ENCODE peak calls at places on chromosome 1, in nine cellular contexts. E, F, J, W, A, V, C, T and Z are unnamed samples.

GRCh38 chr1:93692983-93693591 is 11.4 kb upstream of the BCAR3 start:
- DNase-seq in J (no peak), T (no peak), A (peak; percentile 90), W (no peak), V (no peak), C (no peak), E (no peak), F (no peak), Z (no peak)

GRCh38 chr1:223077434-223077833 is 65.6 kb downstream of the TLR5 start:
- DNase-seq in T (no peak), F (no peak), J (no peak), W (no peak), A (no peak), E (no peak), C (peak; percentile 60), V (no peak), Z (no peak)

GRCh38 chr1:172180886-172181285 is 239.6 kb upstream of the C1orf105 start:
- DNase-seq in W (no peak), J (no peak), E (peak; percentile 63), V (no peak), C (peak; percentile 60), F (peak; percentile 49), T (no peak), A (peak; percentile 71), Z (no peak)

GRCh38 chr1:11485191-11485590 is 6.2 kb downstream of the DISP3 start:
- DNase-seq in W (no peak), C (no peak), V (no peak), T (no peak), E (no peak), F (no peak), A (no peak), J (no peak), Z (no peak)

GRCh38 chr1:165884690-165885304 is 57.4 kb downstream of the UCK2 start:
- DNase-seq in W (no peak), V (no peak), A (no peak), T (no peak), E (no peak), F (no peak), C (no peak), J (no peak), Z (no peak)

GRCh38 chr1:151976868-151977267 is 16.8 kb downstream of the S100A10 start:
- DNase-seq in T (no peak), W (no peak), A (peak; percentile 68), E (no peak), F (no peak), V (no peak), J (no peak), C (no peak), Z (no peak)

GRCh38 chr1:70828177-70828576 is 219.4 kb downstream of the PTGER3 start:
- DNase-seq in V (no peak), F (no peak), W (no peak), T (no peak), C (no peak), A (no peak), J (no peak), E (no peak), Z (no peak)

GRCh38 chr1:17212009-17212408 is 7.1 kb downstream of the PADI1 start:
- DNase-seq in F (no peak), V (no peak), E (peak; percentile 28), W (no peak), C (no peak), T (no peak), A (no peak), J (no peak), Z (no peak)

GRCh38 chr1:6260961-6261614 is at the start of gene GPR153:
- DNase-seq in V (no peak), F (peak; percentile 76), A (no peak), T (no peak), C (peak; percentile 65), W (no peak), J (no peak), E (no peak), Z (no peak)

GRCh38 chr1:46246548-46247432 is 773 bp upstream of the RAD54L start:
- DNase-seq in J (peak; percentile 93), T (peak; percentile 9), W (no peak), C (peak; percentile 59), A (peak; percentile 49), E (peak; percentile 74), F (peak; percentile 74), V (peak; percentile 21), Z (peak; percentile 31)

GRCh38 chr1:198151688-198152087 is 5.1 kb upstream of the NEK7 start:
- DNase-seq in J (no peak), F (no peak), T (no peak), E (no peak), V (no peak), W (no peak), C (no peak), A (no peak), Z (no peak)

DNA sequence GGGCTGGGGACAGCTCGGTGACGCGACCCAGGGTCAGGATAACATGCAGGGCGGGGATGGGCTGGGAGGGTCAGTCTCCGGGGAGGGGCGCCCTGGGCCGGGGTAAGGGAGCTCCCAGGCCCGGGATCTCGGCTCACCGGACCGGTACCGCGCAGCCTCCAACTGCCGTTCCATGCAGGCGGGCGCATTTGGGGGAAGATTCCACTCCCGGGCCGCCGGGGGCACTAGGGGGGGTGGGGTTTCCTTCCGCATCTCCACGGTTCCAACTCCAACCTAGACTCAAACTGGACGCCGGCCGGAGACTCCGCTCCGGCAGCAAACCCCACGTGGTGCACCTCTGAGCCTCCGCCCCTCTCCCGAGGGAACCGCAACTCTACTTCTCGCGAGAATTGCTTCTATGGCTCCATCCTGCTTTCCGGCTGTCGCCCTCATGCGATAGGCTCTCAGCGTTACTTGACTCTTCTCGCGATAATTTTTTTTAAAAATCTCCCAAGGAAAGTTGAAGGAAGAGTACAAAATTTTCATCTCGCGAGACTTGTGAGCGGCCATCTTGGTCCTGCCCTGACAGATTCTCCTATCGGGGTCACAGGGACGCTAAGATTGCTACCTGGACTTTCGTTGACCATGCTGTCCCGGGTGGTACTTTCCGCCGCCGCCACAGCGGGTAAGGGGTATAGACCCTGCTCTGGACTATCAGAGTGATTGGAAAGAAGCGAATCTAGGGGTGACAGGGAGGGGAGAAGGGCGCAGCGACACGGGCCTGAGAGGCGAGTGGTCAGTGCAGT is at the start of the genes ATP5PB and WDR77:
- DNase-seq in E (peak; percentile 94), W (peak; percentile 98), V (peak; percentile 90), A (peak; percentile 99), F (peak; percentile 99), C (peak; percentile 96), J (peak; percentile 99), T (peak; percentile 86), Z (peak; percentile 80)
- TF ChIP-seq CTCF in E (no peak), W (no peak), V (no peak), A (no peak), F (no peak), C (no peak), J (no peak), T (no peak), Z (no peak)

DNA sequence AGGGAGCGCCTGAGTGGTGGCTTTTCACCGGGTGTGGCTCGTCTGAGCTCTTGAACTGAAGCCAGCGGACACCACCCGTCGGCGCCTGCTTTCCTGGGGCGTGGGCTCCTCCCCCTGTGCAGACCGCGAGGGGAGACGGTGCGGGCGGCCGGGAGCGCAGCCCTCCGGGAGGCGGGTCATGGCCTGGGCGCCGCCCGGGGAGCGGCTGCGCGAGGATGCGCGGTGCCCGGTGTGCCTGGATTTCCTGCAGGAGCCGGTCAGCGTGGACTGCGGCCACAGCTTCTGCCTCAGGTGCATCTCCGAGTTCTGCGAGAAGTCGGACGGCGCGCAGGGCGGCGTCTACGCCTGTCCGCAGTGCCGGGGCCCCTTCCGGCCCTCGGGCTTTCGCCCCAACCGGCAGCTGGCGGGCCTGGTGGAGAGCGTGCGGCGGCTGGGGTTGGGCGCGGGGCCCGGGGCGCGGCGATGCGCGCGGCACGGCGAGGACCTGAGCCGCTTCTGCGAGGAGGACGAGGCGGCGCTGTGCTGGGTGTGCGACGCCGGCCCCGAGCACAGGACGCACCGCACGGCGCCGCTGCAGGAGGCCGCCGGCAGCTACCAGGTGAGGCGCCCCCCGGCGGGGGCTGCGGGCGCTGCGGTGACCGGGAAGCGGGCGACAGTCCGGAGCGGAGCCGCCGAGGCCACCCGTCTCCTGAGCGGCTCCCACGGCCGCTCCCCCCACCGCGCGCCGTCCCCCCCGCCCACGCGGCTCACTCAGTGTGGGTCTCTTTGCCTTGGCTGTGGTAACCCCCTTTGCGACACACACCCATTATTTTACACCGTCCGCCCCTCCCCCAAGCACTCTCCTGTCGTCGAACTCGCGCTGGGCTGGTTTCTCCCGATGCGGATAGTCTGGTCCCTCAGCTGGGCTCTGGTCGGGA is at the start of gene TRIM58:
- DNase-seq in E (peak; percentile 65), A (no peak), T (no peak), J (no peak), W (no peak), C (no peak), F (no peak), V (no peak), Z (no peak)
- TF ChIP-seq CTCF in E (peak; percentile 8), A (no peak), T (no peak), J (no peak), W (no peak), C (no peak), F (no peak), V (no peak), Z (no peak)

DNA sequence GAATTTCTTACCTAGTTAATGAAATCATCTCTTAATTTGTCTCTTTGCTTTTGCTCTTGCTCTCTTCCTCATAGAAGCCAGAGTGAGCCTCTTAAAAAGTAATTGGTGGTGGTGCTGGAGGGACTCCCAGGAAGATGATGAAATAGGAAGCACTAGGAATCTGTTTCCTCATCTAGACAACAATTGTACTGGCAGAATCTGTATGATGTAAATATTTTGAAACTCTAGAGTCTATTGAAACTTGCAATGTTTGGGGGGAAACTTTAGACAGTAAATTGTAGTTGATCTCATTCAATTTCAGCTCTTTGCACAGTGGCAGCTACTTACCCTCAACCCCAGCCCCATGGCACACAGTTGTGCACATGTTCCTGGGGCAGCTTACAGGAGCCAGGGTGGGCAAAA is 10.6 kb downstream of the RGSL1 start:
- DNase-seq in V (no peak), T (no peak), A (peak; percentile 42), C (no peak), J (no peak), E (no peak), W (no peak), F (no peak), Z (no peak)
- TF ChIP-seq CTCF in V (no peak), T (no peak), A (no peak), C (no peak), J (no peak), E (no peak), W (no peak), F (no peak), Z (no peak)

GRCh38 chr1:119448112-119448511 is 33.2 kb downstream of the HSD3B2 start:
- DNase-seq in C (no peak), E (no peak), T (no peak), W (no peak), A (no peak), F (no peak), V (no peak), J (no peak), Z (no peak)
- TF ChIP-seq CTCF in C (no peak), E (no peak), T (no peak), W (no peak), A (peak; percentile 28), F (no peak), V (no peak), J (no peak), Z (no peak)